ENCODE peak calls at places on chromosomes 12 and 14, in nine cellular contexts. I is stromal cell of bone marrow; P is HTR-8/SVneo; X is fibroblast of the conjunctiva; G is endodermal cell; R is activated CD4-positive, alpha-beta T cell treated with anti-CD3 and anti-CD28 coated beads, Interleukin-2, amount 10 ng/mL, durations not matched to agents 7 days and 5 days; F is glutamatergic neuron; W is COLO829; Z is NCI-H446. J is an unnamed sample.

GRCh38 chr14:53953828-53954550 is 2.6 kb downstream of the BMP4 start:
- DNase-seq in I (no peak), P (peak; percentile 55), X (no peak), G (no peak), R (no peak), F (peak; percentile 53), W (no peak), Z (no peak), J (peak; percentile 20)

GRCh38 chr14:85319998-85320397 is 209.9 kb upstream of the FLRT2 start:
- DNase-seq in I (no peak), P (no peak), X (no peak), G (no peak), R (no peak), F (no peak), W (peak; percentile 51), Z (no peak), J (no peak)

GRCh38 chr14:38646391-38646790 is 390.5 kb upstream of the CLEC14A start:
- DNase-seq in I (no peak), P (no peak), X (no peak), G (no peak), R (no peak), F (no peak), W (no peak), Z (no peak), J (no peak)

GRCh38 chr12:91037301-91037700 is 20.5 kb downstream of the KERA start:
- DNase-seq in I (no peak), P (no peak), X (peak; percentile 57), G (no peak), R (no peak), F (no peak), W (no peak), Z (no peak), J (no peak)

GRCh38 chr14:50772361-50772760 is 58.6 kb downstream of the NIN start:
- DNase-seq in I (peak; percentile 90), P (no peak), X (no peak), G (no peak), R (no peak), F (no peak), W (no peak), Z (no peak), J (no peak)

GRCh38 chr12:64256166-64256800 is 34.2 kb upstream of the KICS2 start:
- DNase-seq in I (peak; percentile 39), P (peak; percentile 51), X (peak; percentile 56), G (no peak), R (peak; percentile 39), F (no peak), W (peak; percentile 62), Z (peak; percentile 37), J (peak; percentile 81)

GRCh38 chr14:41349289-41349910 is 257.3 kb upstream of the LRFN5 start:
- DNase-seq in I (no peak), P (no peak), X (no peak), G (no peak), R (no peak), F (peak; percentile 10), W (no peak), Z (no peak), J (no peak)

GRCh38 chr14:20327005-20327869 is 5.8 kb downstream of the CCNB1IP1 start:
- DNase-seq in I (peak; percentile 62), P (peak; percentile 41), X (peak; percentile 63), G (no peak), R (peak; percentile 67), F (no peak), W (peak; percentile 69), Z (peak; percentile 59), J (peak; percentile 64)

GRCh38 chr12:50614167-50614762 is 109.5 kb downstream of the DIP2B start:
- DNase-seq in I (no peak), P (peak; percentile 64), X (no peak), G (peak; percentile 76), R (no peak), F (no peak), W (no peak), Z (no peak), J (peak; percentile 77)

GRCh38 chr12:214005-214736 is at the start of gene SLC6A12:
- DNase-seq in I (no peak), P (no peak), X (no peak), G (peak; percentile 72), R (no peak), F (no peak), W (no peak), Z (no peak), J (peak; percentile 14)

GRCh38 chr12:110338754-110339153 is 57.7 kb downstream of the ATP2A2 start:
- DNase-seq in I (no peak), P (no peak), X (no peak), G (peak; percentile 70), R (no peak), F (no peak), W (no peak), Z (no peak), J (peak; percentile 36)

GRCh38 chr14:97120204-97121120 is 323.3 kb downstream of the VRK1 start:
- DNase-seq in I (no peak), P (no peak), X (no peak), G (no peak), R (peak; percentile 40), F (no peak), W (no peak), Z (no peak), J (peak; percentile 49)

GRCh38 chr14:51610766-51611165 is 40.9 kb upstream of the FRMD6 start:
- DNase-seq in I (peak; percentile 77), P (no peak), X (no peak), G (no peak), R (no peak), F (no peak), W (no peak), Z (no peak), J (no peak)

GRCh38 chr14:68139466-68140110 is 320.0 kb downstream of the RAD51B start:
- DNase-seq in I (no peak), P (no peak), X (no peak), G (no peak), R (no peak), F (no peak), W (no peak), Z (no peak), J (no peak)

GRCh38 chr12:6608592-6609311 is 1.6 kb upstream of the CHD4 start:
- DNase-seq in I (no peak), P (peak; percentile 40), X (no peak), G (peak; percentile 77), R (peak; percentile 39), F (peak; percentile 64), W (no peak), Z (no peak), J (no peak)

J was measured in ACHN.